ENCODE peak calls at places on chromosomes 4 and X, in eight cellular contexts. L, Q, Y, D, V, O, A and K are unnamed samples.

GRCh38 chr4:42628740-42629139 is 28.2 kb downstream of the ATP8A1 start:
- DNase-seq in Q (no peak), D (no peak), L (no peak), A (no peak), V (no peak), Y (no peak), O (no peak), K (no peak)

GRCh38 chr4:147566762-147567161 is 50.4 kb upstream of the TMEM184C start:
- DNase-seq in Q (no peak), L (no peak), A (no peak), D (no peak), Y (no peak), V (no peak), O (no peak), K (no peak)

GRCh38 chr4:15381806-15382338 is 46.0 kb upstream of the C1QTNF7 start:
- DNase-seq in D (no peak), O (no peak), Q (no peak), Y (no peak), V (no peak), A (no peak), L (no peak), K (no peak)

GRCh38 chr4:88963817-88964216 is 93.2 kb downstream of the FAM13A start:
- DNase-seq in Q (no peak), O (peak; percentile 79), L (no peak), A (no peak), D (no peak), V (peak; percentile 15), Y (no peak), K (peak; percentile 15)

GRCh38 chr4:110418641-110419040 is 57.3 kb upstream of the ENPEP start:
- DNase-seq in A (no peak), V (no peak), D (no peak), O (no peak), Y (no peak), L (no peak), Q (no peak), K (peak; percentile 72)

GRCh38 chrX:19593684-19594083 is 78.4 kb upstream of the MAP3K15 start:
- DNase-seq in Q (peak; percentile 42), L (peak; percentile 3), A (no peak), Y (peak; percentile 48), O (peak; percentile 56), V (peak; percentile 32), D (peak; percentile 59), K (peak; percentile 44)

GRCh38 chrX:108437789-108438623 is at the start of gene COL4A6:
- DNase-seq in Q (no peak), V (peak; percentile 47), O (no peak), D (no peak), Y (no peak), A (peak; percentile 72), L (no peak), K (peak; percentile 76)

GRCh38 chr4:160020804-160021203 is 917.9 kb downstream of the RAPGEF2 start:
- DNase-seq in V (no peak), Q (no peak), O (peak; percentile 2), A (no peak), L (no peak), D (no peak), Y (no peak), K (no peak)

GRCh38 chr4:170008376-170008775 is 17.8 kb downstream of the MFAP3L start:
- DNase-seq in A (no peak), Y (no peak), V (no peak), L (no peak), D (no peak), Q (peak; percentile 66), O (no peak), K (no peak)

GRCh38 chr4:74395633-74396032 is 30.7 kb downstream of the EREG start:
- DNase-seq in A (no peak), Y (no peak), L (no peak), D (no peak), O (no peak), Q (no peak), V (no peak), K (no peak)

GRCh38 chr4:38917481-38918025 is 49.9 kb downstream of the FAM114A1 start:
- DNase-seq in A (no peak), Q (no peak), L (no peak), V (no peak), O (no peak), Y (no peak), D (no peak), K (no peak)

GRCh38 chr4:121792966-121793365 is 8.2 kb upstream of the EXOSC9 start:
- DNase-seq in A (no peak), L (no peak), Q (no peak), Y (no peak), V (no peak), O (peak; percentile 17), D (no peak), K (no peak)

GRCh38 chrX:100316987-100317386 is 93.1 kb downstream of the PCDH19 start:
- DNase-seq in V (no peak), D (no peak), Y (no peak), O (no peak), A (no peak), Q (no peak), L (no peak), K (no peak)

GRCh38 chr4:75194180-75194579 is 261.3 kb downstream of the PARM1 start:
- DNase-seq in D (no peak), V (no peak), Q (no peak), L (no peak), Y (no peak), A (no peak), O (no peak), K (no peak)

GRCh38 chrX:71618787-71619186 is 476 bp upstream of the CXCR3 start:
- DNase-seq in Q (no peak), Y (no peak), A (no peak), V (no peak), L (no peak), O (no peak), D (no peak), K (no peak)

GRCh38 chr4:17013382-17014006 is 115.0 kb upstream of the LDB2 start:
- DNase-seq in L (no peak), V (no peak), Y (no peak), Q (no peak), A (no peak), O (no peak), D (no peak), K (no peak)

GRCh38 chrX:122626871-122627270 is 557.2 kb upstream of the GRIA3 start:
- DNase-seq in L (no peak), O (peak; percentile 12), D (no peak), Y (no peak), V (no peak), Q (no peak), A (no peak), K (no peak)

GRCh38 chrX:13162772-13163171 is 118.4 kb upstream of the FAM9C start:
- DNase-seq in L (no peak), V (no peak), A (no peak), Y (no peak), D (no peak), Q (no peak), O (no peak), K (no peak)

GRCh38 chrX:1851527-1851926 is 236.7 kb downstream of the ASMT start:
- DNase-seq in V (no peak), O (no peak), Y (no peak), A (no peak), L (no peak), Q (no peak), D (no peak), K (no peak)

DNA sequence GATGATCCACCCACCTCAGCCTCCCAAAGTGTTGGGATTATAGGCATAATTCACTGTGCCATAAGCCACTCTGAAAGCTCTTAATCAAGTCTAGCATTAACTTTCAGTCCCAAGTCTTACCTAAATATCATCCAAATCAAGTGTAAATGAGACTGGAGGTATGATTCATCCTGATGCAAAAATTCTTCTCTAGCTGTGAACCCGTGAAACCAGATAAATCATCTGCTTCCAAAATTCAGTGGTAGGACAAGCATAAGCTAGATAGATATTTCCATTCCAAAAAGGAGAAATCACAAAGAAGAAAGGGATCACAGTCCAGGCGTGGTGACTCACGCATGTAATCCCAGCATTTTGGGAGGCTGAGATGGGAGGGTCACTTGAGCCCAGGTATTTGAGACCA is 8.8 kb upstream of the TBC1D25 start:
- DNase-seq in D (no peak), L (no peak), A (no peak), Q (no peak), O (peak; percentile 18), Y (no peak), V (no peak), K (no peak)
- TF ChIP-seq EZH2phosphoT487 in D (no peak), L (no peak), A (no peak), Q (no peak), O (no peak), Y (no peak), V (no peak), K (no peak)

GRCh38 chrX:103477496-103477895 is 41.8 kb downstream of the RAB40A start:
- DNase-seq in V (no peak), Q (no peak), A (no peak), Y (no peak), D (no peak), L (no peak), O (no peak), K (no peak)

GRCh38 chrX:103475381-103475780 is 43.9 kb downstream of the RAB40A start:
- DNase-seq in Y (no peak), V (no peak), O (peak; percentile 9), L (no peak), A (no peak), Q (no peak), D (no peak), K (no peak)

GRCh38 chrX:103483720-103484119 is 35.6 kb downstream of the RAB40A start:
- DNase-seq in D (no peak), Q (no peak), O (no peak), A (no peak), L (no peak), Y (no peak), V (no peak), K (no peak)

GRCh38 chrX:103480526-103480925 is 38.8 kb downstream of the RAB40A start:
- DNase-seq in Y (no peak), O (no peak), Q (no peak), V (no peak), D (no peak), L (no peak), A (no peak), K (no peak)
- TF ChIP-seq CTCF in Y (no peak), O (no peak), Q (no peak), V (no peak), D (no peak), L (no peak), A (no peak), K (no peak)

GRCh38 chr4:8044699-8045098 is 105.0 kb upstream of the AFAP1 start:
- DNase-seq in V (no peak), Y (no peak), Q (no peak), D (no peak), O (no peak), L (no peak), A (no peak), K (no peak)
- TF ChIP-seq EZH2phosphoT487 in V (no peak), Y (no peak), Q (no peak), D (no peak), O (no peak), L (no peak), A (no peak), K (no peak)

DNA sequence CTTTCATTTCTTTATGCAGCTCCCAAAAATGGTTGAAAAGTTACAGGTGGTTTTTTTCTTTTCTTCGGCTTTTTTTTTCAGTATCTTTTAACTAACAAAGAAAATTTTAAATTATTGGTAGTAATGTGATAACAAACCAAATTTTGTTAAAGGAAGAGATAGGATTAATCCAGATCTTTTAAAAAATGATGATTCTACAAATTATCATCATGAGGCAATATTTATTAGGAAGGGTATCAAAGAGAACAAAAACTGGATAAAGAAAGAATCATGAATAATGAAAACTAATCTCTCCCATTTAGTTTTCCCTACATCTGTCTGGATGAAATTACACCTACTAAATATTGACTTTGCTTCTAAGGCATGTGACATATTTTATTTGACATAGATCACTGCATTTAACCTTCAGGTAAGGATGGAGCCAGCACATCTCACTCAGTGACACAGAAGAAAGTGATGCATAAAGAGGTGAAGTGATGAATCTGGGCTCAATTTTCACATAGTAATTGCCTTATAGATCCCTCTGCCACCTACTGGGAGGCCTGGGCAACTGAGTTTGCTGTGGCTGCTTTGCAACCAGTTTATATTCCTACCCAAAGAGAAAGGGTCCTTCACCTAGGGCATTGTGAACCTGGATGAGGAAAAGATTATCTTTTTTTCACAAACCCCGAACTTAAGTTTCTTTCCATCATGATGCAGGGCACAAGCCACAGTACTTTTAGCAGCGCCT is 155.6 kb downstream of the HNRNPD start:
- DNase-seq in L (peak; percentile 10), Y (peak; percentile 28), V (peak; percentile 17), O (peak; percentile 21), Q (peak; percentile 16), D (no peak), A (peak; percentile 19), K (peak; percentile 54)
- TF ChIP-seq CTCF in L (peak; percentile 58), Y (peak; percentile 75), V (peak; percentile 30), O (peak; percentile 55), Q (peak; percentile 42), D (peak; percentile 34), A (peak; percentile 41), K (peak; percentile 53)